ENCODE peak calls at places on chromosomes 4 and X, in six cellular contexts. C is H1, Z is K562, Y is HCT116, K is HepG2, H is NT2/D1. U is an unnamed sample.

GRCh38 chr4:93157984-93158383 is 670.6 kb upstream of the ATOH1 start:
- DNase-seq in C (no peak), Z (no peak), Y (no peak), K (no peak), H (no peak), U (no peak)

GRCh38 chr4:109658871-109659410 is 44.3 kb downstream of the CASP6 start:
- DNase-seq in C (no peak), Z (no peak), Y (no peak), K (no peak), H (no peak), U (no peak)

GRCh38 chrX:153981771-153982533 is 9.4 kb downstream of the TMEM187 start:
- DNase-seq in C (no peak), Z (no peak), Y (no peak), K (no peak), H (no peak), U (no peak)

GRCh38 chr4:32985256-32985655 is 2265.1 kb downstream of the PCDH7 start:
- DNase-seq in C (no peak), Z (no peak), Y (no peak), K (no peak), H (no peak), U (no peak)

GRCh38 chr4:188435381-188435780 is 296.1 kb downstream of the TRIML1 start:
- DNase-seq in C (no peak), Z (no peak), Y (no peak), K (no peak), H (no peak), U (no peak)

GRCh38 chrX:10722804-10723364 is 102.5 kb upstream of the MID1 start:
- DNase-seq in C (no peak), Z (peak), Y (peak), K (no peak), H (peak), U (no peak)

GRCh38 chr4:76584235-76585152 is 149.5 kb downstream of the SHROOM3 start:
- DNase-seq in C (no peak), Z (no peak), Y (no peak), K (no peak), H (no peak), U (no peak)

GRCh38 chrX:107293056-107293455 is 86.6 kb downstream of the DNAAF6 start:
- DNase-seq in C (no peak), Z (no peak), Y (no peak), K (no peak), H (no peak), U (no peak)

GRCh38 chr4:53012738-53013137 is 150.6 kb downstream of the RASL11B start:
- DNase-seq in C (no peak), Z (no peak), Y (no peak), K (no peak), H (no peak), U (no peak)

GRCh38 chr4:137768196-137768595 is 235.9 kb upstream of the PCDH18 start:
- DNase-seq in C (no peak), Z (no peak), Y (no peak), K (no peak), H (no peak), U (no peak)

GRCh38 chr4:180665994-180666818 is 1577.0 kb upstream of the TENM3 start:
- DNase-seq in C (no peak), Z (peak), Y (peak), K (peak), H (peak), U (no peak)

GRCh38 chr4:151808120-151808529 is 47.3 kb upstream of the GATB start:
- DNase-seq in C (no peak), Z (no peak), Y (peak), K (no peak), H (no peak), U (no peak)

GRCh38 chr4:22515145-22515887 is 550 bp downstream of the ADGRA3 start:
- DNase-seq in C (no peak), Z (peak), Y (no peak), K (peak), H (no peak), U (no peak)

GRCh38 chr4:181566490-181566889 is 676.7 kb upstream of the TENM3 start:
- DNase-seq in C (no peak), Z (no peak), Y (no peak), K (no peak), H (no peak), U (no peak)

GRCh38 chr4:95095352-95095974 is 337.7 kb downstream of the BMPR1B start:
- DNase-seq in C (no peak), Z (no peak), Y (peak), K (peak), H (no peak), U (no peak)

GRCh38 chrX:100829730-100830129 is 9.5 kb downstream of the CSTF2 start:
- DNase-seq in C (no peak), Z (no peak), Y (no peak), K (no peak), H (no peak), U (peak)

GRCh38 chrX:149145845-149146285 is 359.2 kb downstream of the IDS start:
- DNase-seq in C (no peak), Z (no peak), Y (no peak), K (no peak), H (no peak), U (no peak)

GRCh38 chrX:48516987-48517386 is 4.6 kb upstream of the EBP start:
- DNase-seq in C (no peak), Z (no peak), Y (no peak), K (no peak), H (no peak), U (no peak)

GRCh38 chr4:139658185-139658584 is 7.4 kb upstream of the MGST2 start:
- DNase-seq in C (no peak), Z (no peak), Y (no peak), K (peak), H (no peak), U (no peak)

GRCh38 chr4:20249333-20249732 is 2.4 kb upstream of the SLIT2 start:
- DNase-seq in C (no peak), Z (no peak), Y (peak), K (no peak), H (no peak), U (no peak)

GRCh38 chrX:132614297-132614696 is 125.5 kb upstream of the MBNL3 start:
- DNase-seq in C (no peak), Z (no peak), Y (no peak), K (peak), H (no peak), U (no peak)

GRCh38 chr4:88600129-88600849 is 8.0 kb downstream of the HERC3 start:
- DNase-seq in C (no peak), Z (no peak), Y (no peak), K (no peak), H (no peak), U (no peak)

GRCh38 chr4:123386608-123387007 is 10.0 kb upstream of the SPRY1 start:
- DNase-seq in C (no peak), Z (no peak), Y (no peak), K (no peak), H (no peak), U (no peak)

GRCh38 chrX:111270339-111270738 is at the start of gene CAPN6:
- DNase-seq in C (peak), Z (no peak), Y (no peak), K (no peak), H (peak), U (no peak)

GRCh38 chr4:140195806-140196205 is 41.8 kb upstream of the MAML3 start:
- DNase-seq in C (no peak), Z (no peak), Y (no peak), K (no peak), H (no peak), U (no peak)

GRCh38 chr4:118265312-118266144 is 87.3 kb downstream of the PRSS12 start:
- DNase-seq in C (no peak), Z (no peak), Y (no peak), K (peak), H (no peak), U (no peak)

GRCh38 chrX:133610056-133610455 is 194.8 kb upstream of the GPC4 start:
- DNase-seq in C (no peak), Z (no peak), Y (no peak), K (no peak), H (no peak), U (no peak)

GRCh38 chrX:3501833-3502535 is 155.5 kb upstream of the MXRA5 start:
- DNase-seq in C (no peak), Z (no peak), Y (no peak), K (no peak), H (no peak), U (no peak)

GRCh38 chrX:120813982-120814381 is 61.7 kb downstream of the CT47B1 start:
- DNase-seq in C (peak), Z (no peak), Y (no peak), K (no peak), H (peak), U (no peak)

GRCh38 chr4:125481334-125481733 is 166.6 kb downstream of the FAT4 start:
- DNase-seq in C (no peak), Z (no peak), Y (no peak), K (no peak), H (no peak), U (no peak)

GRCh38 chr4:6891436-6892170 is 18.0 kb upstream of the TBC1D14 start:
- DNase-seq in C (no peak), Z (no peak), Y (no peak), K (no peak), H (no peak), U (no peak)

GRCh38 chrX:67570839-67571238 is 27.0 kb downstream of the AR start:
- DNase-seq in C (no peak), Z (no peak), Y (no peak), K (no peak), H (no peak), U (no peak)

GRCh38 chr4:16464651-16465050 is 238.4 kb upstream of the TAPT1 start:
- DNase-seq in C (no peak), Z (no peak), Y (no peak), K (no peak), H (no peak), U (no peak)

GRCh38 chr4:184954482-184954881 is 63.8 kb upstream of the HELT start:
- DNase-seq in C (no peak), Z (no peak), Y (no peak), K (no peak), H (no peak), U (no peak)

GRCh38 chr4:119082661-119083060 is 53.0 kb upstream of the MYOZ2 start:
- DNase-seq in C (no peak), Z (no peak), Y (no peak), K (no peak), H (no peak), U (no peak)

GRCh38 chr4:153115322-153116100 is 88.7 kb upstream of the TRIM2 start:
- DNase-seq in C (no peak), Z (no peak), Y (peak), K (peak), H (no peak), U (peak)

GRCh38 chr4:74032064-74032463 is 6.4 kb downstream of the CXCL3 start:
- DNase-seq in C (no peak), Z (no peak), Y (no peak), K (no peak), H (no peak), U (no peak)
- TF ChIP-seq ZNF274 in C (no peak), Z (no peak), Y (no peak), K (no peak), H (no peak), U (no peak)

DNA sequence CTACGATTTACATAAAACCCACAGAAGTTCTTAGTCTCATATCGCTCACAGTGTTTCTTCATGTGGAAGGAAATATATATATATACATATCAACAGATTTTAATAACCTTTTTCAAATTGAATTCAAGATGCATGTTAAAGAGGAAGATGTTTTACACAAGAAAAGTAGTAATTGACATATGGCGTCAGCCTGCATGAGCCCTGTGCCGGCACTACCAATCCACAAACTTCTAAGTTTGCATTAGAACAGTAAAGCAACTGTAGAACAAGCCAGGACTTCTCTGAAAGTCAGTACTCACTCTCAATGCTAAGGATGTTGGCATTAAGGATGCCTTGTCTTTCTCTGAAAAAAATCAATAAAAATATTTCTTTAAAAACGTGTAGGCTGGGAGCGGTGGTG is 441.3 kb upstream of the SMIM31 start:
- DNase-seq in C (no peak), Z (no peak), Y (no peak), K (no peak), H (no peak), U (no peak)
- TF ChIP-seq ZNF274 in C (no peak), Z (no peak), Y (no peak), K (no peak), H (no peak), U (no peak)

DNA sequence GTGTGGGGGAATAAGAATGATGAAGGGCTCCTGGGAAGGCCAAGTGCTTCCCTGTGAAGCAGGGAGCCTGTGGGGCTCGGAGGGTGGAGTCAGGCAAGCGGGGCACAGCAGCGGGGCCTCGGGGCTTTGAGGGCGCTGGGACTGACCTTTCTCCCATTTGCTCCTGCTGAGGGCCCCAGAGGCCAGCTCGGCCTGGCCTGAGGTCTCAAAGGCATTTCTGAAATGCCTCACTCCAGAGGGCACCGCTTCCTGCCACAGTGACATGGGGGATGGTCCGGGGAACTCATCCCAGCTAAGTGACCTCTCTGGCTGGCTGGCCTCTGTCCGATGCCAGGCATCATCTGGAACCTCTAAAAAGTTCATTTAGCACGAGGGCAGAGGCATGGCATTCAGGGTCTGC is 98.8 kb upstream of the STX18 start:
- DNase-seq in C (no peak), Z (no peak), Y (no peak), K (peak), H (no peak), U (no peak)
- TF ChIP-seq ZNF274 in C (no peak), Z (no peak), Y (no peak), K (no peak), H (no peak), U (no peak)

GRCh38 chrX:135200297-135200696 is 29.1 kb upstream of the CT55 start:
- DNase-seq in C (no peak), Z (no peak), Y (no peak), K (no peak), H (no peak), U (no peak)
- TF ChIP-seq ZNF274 in C (no peak), Z (no peak), Y (no peak), K (no peak), H (no peak), U (no peak)

GRCh38 chr4:8274772-8275241 is 5.3 kb downstream of the HTRA3 start:
- DNase-seq in C (no peak), Z (no peak), Y (no peak), K (no peak), H (no peak), U (no peak)
- TF ChIP-seq ZNF274 in C (no peak), Z (no peak), Y (no peak), K (no peak), H (no peak), U (no peak)

DNA sequence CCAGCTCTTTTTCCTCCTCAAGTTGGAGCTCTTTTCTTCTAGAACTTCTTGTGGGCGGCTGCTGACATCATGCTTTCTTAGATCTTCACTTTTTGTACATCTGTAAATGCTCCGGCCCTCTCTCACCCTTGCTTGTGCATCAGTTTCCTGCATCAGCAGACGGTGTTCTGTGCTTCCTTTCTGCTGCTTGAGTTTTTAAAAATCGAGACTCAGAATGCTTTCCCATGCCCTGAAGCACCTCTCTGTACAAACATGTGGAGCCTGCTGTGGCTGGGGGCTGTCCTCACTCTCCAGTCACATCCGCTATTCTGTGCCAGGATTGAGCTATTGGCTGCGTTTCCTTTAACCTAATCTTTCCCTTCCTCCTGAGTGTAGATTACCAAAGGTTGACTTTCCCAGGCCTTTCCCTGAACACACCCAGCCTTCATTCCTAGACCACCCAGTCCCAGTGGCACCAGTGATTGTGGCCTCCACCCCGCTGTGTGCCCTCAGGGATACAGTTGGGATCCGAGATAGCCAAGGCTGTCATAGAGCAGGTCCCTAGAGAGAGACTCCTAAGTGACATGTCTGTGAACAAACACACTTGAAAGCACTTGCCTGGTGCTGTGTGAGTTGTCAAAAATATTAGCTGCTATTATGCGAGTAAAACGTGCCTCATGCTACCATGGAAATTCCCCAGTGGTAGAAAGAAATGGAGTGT is 41.9 kb downstream of the TNIP2 start:
- DNase-seq in C (no peak), Z (no peak), Y (no peak), K (no peak), H (no peak), U (no peak)
- TF ChIP-seq ZNF274 in C (no peak), Z (no peak), Y (no peak), K (no peak), H (no peak), U (no peak)

GRCh38 chr4:13170131-13170530 is 314.0 kb downstream of the RAB28 start:
- DNase-seq in C (no peak), Z (no peak), Y (no peak), K (no peak), H (no peak), U (no peak)
- TF ChIP-seq ZNF274 in C (no peak), Z (no peak), Y (no peak), K (no peak), H (no peak), U (no peak)

U was measured in GM12878.